ENCODE peak calls at places on chromosomes 6 and 20, in eight cellular contexts. I is tibial artery, V is heart right ventricle, P is GM06990, O is colonic mucosa, F is tibial nerve, A is fibroblast of mammary gland, K is neural progenitor cell. L is an unnamed sample.

GRCh38 chr6:27161946-27162603 is 85.4 kb upstream of the PRSS16 start:
- DNase-seq in A (peak; percentile 72), K (peak; percentile 53), V (no peak), O (no peak), I (no peak), P (no peak), F (no peak), L (peak; percentile 84)

GRCh38 chr6:27839303-27840081 is 72.7 kb downstream of the OR2B2 start:
- DNase-seq in V (peak; percentile 25), A (peak; percentile 96), K (peak; percentile 32), O (peak; percentile 79), I (peak; percentile 81), F (no peak), P (no peak), L (peak; percentile 86)

GRCh38 chr6:167141667-167142432 is 15.9 kb downstream of the GPR31 start:
- DNase-seq in K (peak; percentile 76), P (peak; percentile 75), O (peak; percentile 55), F (no peak), V (peak; percentile 18), A (peak; percentile 4), I (no peak), L (peak; percentile 10)

GRCh38 chr20:46973801-46974200 is 79.2 kb downstream of the EYA2 start:
- DNase-seq in A (no peak), F (no peak), P (no peak), K (no peak), I (no peak), O (no peak), V (no peak), L (no peak)

GRCh38 chr20:58065508-58066361 is 162.7 kb downstream of the ANKRD60 start:
- DNase-seq in O (peak; percentile 6), I (peak; percentile 16), V (no peak), A (peak; percentile 18), K (no peak), P (no peak), F (no peak), L (no peak)

GRCh38 chr6:3381233-3382065 is 75.4 kb downstream of the SLC22A23 start:
- DNase-seq in P (no peak), A (no peak), O (no peak), V (peak; percentile 24), I (peak; percentile 31), K (no peak), F (no peak), L (peak; percentile 36)

GRCh38 chr6:167572841-167573271 is 248.0 kb downstream of the TTLL2 start:
- DNase-seq in A (no peak), F (no peak), V (no peak), K (no peak), P (no peak), I (peak; percentile 88), O (peak; percentile 14), L (no peak)

GRCh38 chr6:163635731-163636344 is 221.3 kb downstream of the QKI start:
- DNase-seq in O (no peak), I (peak; percentile 39), A (no peak), P (no peak), F (no peak), V (no peak), K (no peak), L (no peak)

GRCh38 chr20:37071481-37071911 is 24.3 kb downstream of the RBL1 start:
- DNase-seq in F (no peak), A (peak; percentile 55), V (no peak), O (no peak), P (no peak), K (no peak), I (no peak), L (peak; percentile 28)

GRCh38 chr6:25435397-25435985 is 156.3 kb downstream of the CARMIL1 start:
- DNase-seq in I (no peak), P (no peak), K (no peak), O (no peak), F (no peak), V (no peak), A (no peak), L (no peak)

GRCh38 chr6:144443157-144443556 is 158.0 kb downstream of the UTRN start:
- DNase-seq in K (no peak), I (no peak), F (no peak), O (no peak), V (no peak), A (no peak), P (no peak), L (no peak)

GRCh38 chr6:162819284-162819683 is 91.5 kb downstream of the PACRG start:
- DNase-seq in F (no peak), I (no peak), K (no peak), P (no peak), V (no peak), O (no peak), A (no peak), L (no peak)

GRCh38 chr6:135145509-135145865 is 35.6 kb upstream of the MYB start:
- DNase-seq in A (no peak), O (no peak), K (no peak), P (no peak), I (no peak), F (no peak), V (no peak), L (peak; percentile 33)

GRCh38 chr6:135566311-135567068 is 69.0 kb upstream of the AHI1 start:
- DNase-seq in O (no peak), P (no peak), V (no peak), F (no peak), A (no peak), K (no peak), I (no peak), L (no peak)

GRCh38 chr6:112330877-112331260 is 16.3 kb upstream of the RFPL4B start:
- DNase-seq in I (no peak), P (no peak), F (no peak), A (no peak), V (no peak), K (no peak), O (no peak), L (no peak)

GRCh38 chr6:137342607-137343186 is 123.5 kb upstream of the IFNGR1 start:
- DNase-seq in P (no peak), K (no peak), V (no peak), O (no peak), I (no peak), F (no peak), A (no peak), L (peak; percentile 6)

GRCh38 chr6:125858427-125859320 is 67.9 kb downstream of the NCOA7 start:
- DNase-seq in I (no peak), K (peak; percentile 83), F (no peak), A (peak; percentile 74), O (peak; percentile 72), P (no peak), V (peak; percentile 53), L (peak; percentile 80)

GRCh38 chr6:14676084-14676483 is 558.5 kb downstream of the CD83 start:
- DNase-seq in K (no peak), O (no peak), F (no peak), I (no peak), A (peak; percentile 89), P (no peak), V (no peak), L (peak; percentile 81)

GRCh38 chr20:4951299-4951698 is 50.0 kb downstream of the SLC23A2 start:
- DNase-seq in F (no peak), P (no peak), K (no peak), V (peak; percentile 38), A (peak; percentile 83), I (no peak), O (no peak), L (peak; percentile 86)

GRCh38 chr6:34022250-34022872 is 123.5 kb downstream of the GRM4 start:
- DNase-seq in O (peak; percentile 50), K (no peak), V (no peak), I (no peak), F (no peak), P (no peak), A (no peak), L (no peak)

DNA sequence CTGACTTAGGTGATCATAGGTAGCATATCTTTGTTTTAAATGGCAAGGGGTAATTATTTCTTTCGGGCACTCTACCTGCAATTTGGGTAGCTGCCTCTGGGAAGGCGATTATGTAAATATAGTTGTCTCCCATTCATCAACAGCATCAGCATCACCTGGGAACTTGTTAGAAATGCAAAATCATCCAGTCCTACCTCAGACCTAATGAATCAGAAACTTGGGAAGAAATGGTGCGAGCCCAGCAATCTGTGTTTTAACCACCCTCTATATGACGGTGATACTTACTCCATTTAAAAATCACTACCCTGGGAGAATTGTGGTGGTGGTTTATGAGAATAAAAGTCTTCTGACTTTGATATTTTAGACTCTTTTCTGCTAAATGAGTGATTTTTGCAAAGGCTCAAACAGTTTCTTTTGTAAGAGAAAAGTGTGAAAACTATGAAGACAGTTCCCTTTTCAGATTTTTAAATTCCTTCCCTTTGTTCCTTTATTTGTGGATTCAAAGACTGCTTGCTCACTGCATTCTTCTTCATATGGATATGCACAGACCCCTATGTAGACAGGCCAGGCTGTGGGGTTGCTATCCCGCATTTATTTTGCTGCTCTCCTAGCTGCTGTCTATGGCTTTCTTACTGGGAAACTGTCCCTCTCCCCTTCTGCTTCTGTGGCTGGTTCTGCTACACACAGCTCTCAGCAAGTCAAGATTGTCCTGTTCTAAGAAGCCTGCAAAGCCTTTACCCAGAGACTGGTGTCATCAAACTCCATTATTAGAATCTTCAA is 365.3 kb downstream of the RNF144B start:
- DNase-seq in F (no peak), V (no peak), A (no peak), K (no peak), P (no peak), O (no peak), I (no peak), L (no peak)
- H3K4me3 ChIP-seq in F (no peak overlapping the region), V (no peak overlapping the region), A (no peak overlapping the region), K (no peak overlapping the region), P (no peak overlapping the region), O (no peak overlapping the region), I (no peak overlapping the region), L (no peak overlapping the region)

DNA sequence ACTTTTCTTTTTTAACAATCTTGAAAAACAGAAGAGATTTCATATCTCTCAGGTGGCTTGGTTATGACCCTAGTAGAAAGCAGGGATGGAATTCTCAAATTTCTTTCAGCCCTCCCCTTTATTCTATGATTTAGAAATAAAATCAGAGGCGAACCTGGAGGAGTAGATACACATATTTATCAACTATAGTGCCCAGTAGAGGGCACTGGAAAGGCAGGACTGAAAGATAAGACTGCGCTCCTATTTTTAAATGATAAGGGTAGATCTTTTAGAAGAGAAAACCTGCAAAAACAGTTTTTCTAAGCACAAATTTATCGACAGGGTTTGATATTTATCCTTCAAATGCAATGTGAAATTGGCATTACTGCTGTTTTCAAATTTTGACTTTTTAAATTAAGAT is 1296.6 kb downstream of the EPHA7 start:
- DNase-seq in O (no peak), A (no peak), V (no peak), F (no peak), I (no peak), P (no peak), K (peak; percentile 25), L (no peak)
- TF ChIP-seq CTCF in O (no peak), A (no peak), V (peak; percentile 24), F (no peak), I (peak; percentile 32), P (peak; percentile 24), K (peak; percentile 67), L (no peak)

GRCh38 chr6:17454316-17455005 is 61.1 kb downstream of the CAP2 start:
- DNase-seq in I (no peak), F (no peak), P (no peak), A (peak; percentile 23), O (no peak), K (no peak), V (no peak), L (peak; percentile 44)
- H3K4me3 ChIP-seq in I (no peak overlapping the region), F (no peak overlapping the region), P (no peak overlapping the region), A (no peak overlapping the region), O (no peak overlapping the region), K (no peak overlapping the region), V (no peak overlapping the region), L (no peak overlapping the region)

DNA sequence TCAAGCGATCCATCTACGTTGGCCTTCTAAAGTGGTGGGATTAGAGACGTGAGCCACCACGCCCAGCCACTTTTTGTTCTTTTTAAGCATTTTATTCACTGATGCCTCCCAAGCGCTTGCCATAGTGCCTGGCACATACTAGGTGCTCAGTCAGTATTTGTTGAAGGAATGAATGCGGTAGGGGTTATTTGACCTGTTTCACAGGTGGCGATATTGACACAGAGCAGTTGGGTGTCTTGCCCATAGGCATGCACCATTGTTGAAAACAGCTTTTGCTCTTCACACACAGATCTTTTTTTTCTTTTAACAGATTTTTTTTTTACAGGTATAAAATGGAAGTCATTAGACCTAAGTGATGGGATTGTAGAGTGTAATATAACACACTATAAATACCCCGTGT is 24.6 kb downstream of the RREB1 start:
- DNase-seq in A (no peak), V (no peak), F (no peak), O (no peak), P (no peak), I (no peak), K (no peak), L (no peak)
- TF ChIP-seq CTCF in A (no peak), V (no peak), F (no peak), O (no peak), P (no peak), I (no peak), K (no peak), L (no peak)